ENCODE peak calls at places on chromosomes 12 and 14, in six cellular contexts. C is Peyer's patch, Y is heart right ventricle, K is T-cell, R is RWPE1, T is esophagus muscularis mucosa. F is an unnamed sample.

GRCh38 chr12:84793558-84794367 is 118.8 kb downstream of the SLC6A15 start:
- DNase-seq in C (no peak), Y (no peak), K (no peak), R (peak; percentile 34), T (no peak), F (no peak)

GRCh38 chr14:105299654-105300541 is 903 bp downstream of the BRF1 start:
- DNase-seq in C (no peak), Y (peak; percentile 52), K (no peak), R (no peak), T (no peak), F (peak; percentile 11)

GRCh38 chr14:67359319-67359774 is 257 bp downstream of the ATP6V1D start:
- DNase-seq in C (no peak), Y (peak; percentile 22), K (no peak), R (peak; percentile 71), T (no peak), F (no peak)

GRCh38 chr14:75660630-75661498 is at the start of the genes ERG28 and TTLL5:
- DNase-seq in C (peak; percentile 95), Y (peak; percentile 96), K (peak; percentile 94), R (peak; percentile 100), T (peak; percentile 99), F (peak; percentile 98)

GRCh38 chr12:27521066-27521465 is 2.9 kb upstream of the PPFIBP1 start:
- DNase-seq in C (no peak), Y (peak; percentile 19), K (no peak), R (no peak), T (no peak), F (no peak)

GRCh38 chr12:106058256-106059182 is 80.2 kb downstream of the NUAK1 start:
- DNase-seq in C (no peak), Y (no peak), K (no peak), R (no peak), T (peak; percentile 89), F (no peak)

GRCh38 chr12:42735869-42736361 is 146.4 kb upstream of the PRICKLE1 start:
- DNase-seq in C (no peak), Y (peak; percentile 55), K (no peak), R (no peak), T (no peak), F (no peak)

GRCh38 chr12:12922191-12922616 is 29.8 kb downstream of the GPRC5D start:
- DNase-seq in C (no peak), Y (no peak), K (no peak), R (no peak), T (no peak), F (no peak)

GRCh38 chr12:8950287-8950574 is 786 bp upstream of the M6PR start:
- DNase-seq in C (no peak), Y (no peak), K (no peak), R (no peak), T (no peak), F (no peak)

GRCh38 chr12:117042171-117042809 is 56.9 kb downstream of the TESC start:
- DNase-seq in C (no peak), Y (peak; percentile 52), K (no peak), R (no peak), T (no peak), F (no peak)